ENCODE peak calls at places on chromosomes 7 and 10, in ten cellular contexts. One of them, this sample, is unnamed.

GRCh38 chr7:117937726-117938483 is 64.7 kb upstream of the CTTNBP2 start:
- DNase-seq in astrocyte of the cerebellum: no peak
- DNase-seq in aorta: no peak
- DNase-seq in NCI-H2029 treated with DMSO at 0.1 percent for 48 hours: no peak
- DNase-seq in lung: no peak
- DNase-seq in HT1080: no peak
- DNase-seq in activated CD4-positive, alpha-beta T cell treated with anti-CD3 and anti-CD28 coated beads for 36 hours: no peak
- DNase-seq in colonic mucosa: no peak
- DNase-seq in AG08395: no peak
- DNase-seq in CD8-positive, alpha-beta T cell: no peak
- DNase-seq in this sample: no peak

GRCh38 chr7:1567082-1567771 is 2.6 kb downstream of the PSMG3 start:
- DNase-seq in CD8-positive, alpha-beta T cell: no peak
- DNase-seq in NCI-H2029 treated with DMSO at 0.1 percent for 48 hours: no peak
- DNase-seq in HT1080: no peak
- DNase-seq in colonic mucosa: peak
- DNase-seq in activated CD4-positive, alpha-beta T cell treated with anti-CD3 and anti-CD28 coated beads for 36 hours: no peak
- DNase-seq in AG08395: peak
- DNase-seq in aorta: no peak
- DNase-seq in lung: no peak
- DNase-seq in astrocyte of the cerebellum: peak
- DNase-seq in this sample: no peak

GRCh38 chr10:97399843-97400545 is 1.1 kb downstream of the RRP12 start:
- DNase-seq in aorta: peak
- DNase-seq in activated CD4-positive, alpha-beta T cell treated with anti-CD3 and anti-CD28 coated beads for 36 hours: peak
- DNase-seq in astrocyte of the cerebellum: no peak
- DNase-seq in AG08395: peak
- DNase-seq in CD8-positive, alpha-beta T cell: no peak
- DNase-seq in NCI-H2029 treated with DMSO at 0.1 percent for 48 hours: no peak
- DNase-seq in colonic mucosa: peak
- DNase-seq in lung: peak
- DNase-seq in HT1080: peak
- DNase-seq in this sample: no peak

GRCh38 chr7:100476903-100477870 is 1.8 kb downstream of the TSC22D4 start:
- DNase-seq in aorta: peak
- DNase-seq in NCI-H2029 treated with DMSO at 0.1 percent for 48 hours: no peak
- DNase-seq in lung: no peak
- DNase-seq in AG08395: no peak
- DNase-seq in activated CD4-positive, alpha-beta T cell treated with anti-CD3 and anti-CD28 coated beads for 36 hours: peak
- DNase-seq in CD8-positive, alpha-beta T cell: no peak
- DNase-seq in colonic mucosa: peak
- DNase-seq in HT1080: no peak
- DNase-seq in astrocyte of the cerebellum: no peak
- DNase-seq in this sample: no peak

GRCh38 chr7:36535866-36536664 is 146.4 kb downstream of the ANLN start:
- DNase-seq in AG08395: no peak
- DNase-seq in activated CD4-positive, alpha-beta T cell treated with anti-CD3 and anti-CD28 coated beads for 36 hours: no peak
- DNase-seq in astrocyte of the cerebellum: peak
- DNase-seq in lung: no peak
- DNase-seq in NCI-H2029 treated with DMSO at 0.1 percent for 48 hours: no peak
- DNase-seq in aorta: no peak
- DNase-seq in HT1080: peak
- DNase-seq in CD8-positive, alpha-beta T cell: no peak
- DNase-seq in colonic mucosa: no peak
- DNase-seq in this sample: no peak

GRCh38 chr10:110746254-110746826 is 102.2 kb downstream of the RBM20 start:
- DNase-seq in aorta: no peak
- DNase-seq in NCI-H2029 treated with DMSO at 0.1 percent for 48 hours: peak
- DNase-seq in astrocyte of the cerebellum: peak
- DNase-seq in colonic mucosa: peak
- DNase-seq in CD8-positive, alpha-beta T cell: peak
- DNase-seq in AG08395: peak
- DNase-seq in activated CD4-positive, alpha-beta T cell treated with anti-CD3 and anti-CD28 coated beads for 36 hours: peak
- DNase-seq in lung: peak
- DNase-seq in HT1080: peak
- DNase-seq in this sample: no peak

GRCh38 chr7:7911339-7911738 is 57.3 kb upstream of the GLCCI1 start:
- DNase-seq in astrocyte of the cerebellum: peak
- DNase-seq in activated CD4-positive, alpha-beta T cell treated with anti-CD3 and anti-CD28 coated beads for 36 hours: no peak
- DNase-seq in lung: no peak
- DNase-seq in colonic mucosa: no peak
- DNase-seq in HT1080: peak
- DNase-seq in aorta: no peak
- DNase-seq in CD8-positive, alpha-beta T cell: no peak
- DNase-seq in AG08395: peak
- DNase-seq in NCI-H2029 treated with DMSO at 0.1 percent for 48 hours: no peak
- DNase-seq in this sample: no peak

GRCh38 chr10:112951349-112952281 is 1.6 kb downstream of the TCF7L2 start:
- DNase-seq in AG08395: peak
- DNase-seq in colonic mucosa: peak
- DNase-seq in activated CD4-positive, alpha-beta T cell treated with anti-CD3 and anti-CD28 coated beads for 36 hours: peak
- DNase-seq in aorta: peak
- DNase-seq in astrocyte of the cerebellum: no peak
- DNase-seq in HT1080: peak
- DNase-seq in NCI-H2029 treated with DMSO at 0.1 percent for 48 hours: no peak
- DNase-seq in CD8-positive, alpha-beta T cell: peak
- DNase-seq in lung: peak
- DNase-seq in this sample: no peak

GRCh38 chr10:96835826-96836365 is 3.8 kb downstream of the LCOR start:
- DNase-seq in colonic mucosa: no peak
- DNase-seq in lung: no peak
- DNase-seq in NCI-H2029 treated with DMSO at 0.1 percent for 48 hours: no peak
- DNase-seq in AG08395: no peak
- DNase-seq in CD8-positive, alpha-beta T cell: no peak
- DNase-seq in HT1080: no peak
- DNase-seq in astrocyte of the cerebellum: no peak
- DNase-seq in activated CD4-positive, alpha-beta T cell treated with anti-CD3 and anti-CD28 coated beads for 36 hours: no peak
- DNase-seq in aorta: no peak
- DNase-seq in this sample: no peak

This sample was measured in cardiac septum.